ENCODE peak calls at places on chromosome 7, in six cellular contexts. K is H1, X is HepG2, S is WTC11, G is K562, D is GM12878. P is an unnamed sample.

GRCh38 chr7:45712872-45713668 is 138.9 kb downstream of the ADCY1 start:
- DNase-seq in K (no peak), X (no peak), S (no peak), G (no peak), D (no peak), P (no peak)

GRCh38 chr7:107387573-107388219 is 82.2 kb upstream of the GPR22 start:
- DNase-seq in K (no peak), X (no peak), S (no peak), G (peak), D (no peak), P (peak)

GRCh38 chr7:95389516-95389915 is 6.7 kb downstream of the PON3 start:
- DNase-seq in K (no peak), X (no peak), S (no peak), G (no peak), D (no peak), P (no peak)

GRCh38 chr7:106041140-106041717 is 70.9 kb downstream of the SYPL1 start:
- DNase-seq in K (peak), X (peak), S (peak), G (peak), D (no peak), P (peak)

GRCh38 chr7:5452937-5453540 is 29.4 kb upstream of the TNRC18 start:
- DNase-seq in K (peak), X (no peak), S (peak), G (peak), D (no peak), P (peak)

GRCh38 chr7:18693401-18693800 is 197.9 kb downstream of the HDAC9 start:
- DNase-seq in K (no peak), X (no peak), S (no peak), G (peak), D (no peak), P (peak)

GRCh38 chr7:55021053-55021452 is 2.2 kb downstream of the EGFR start:
- DNase-seq in K (no peak), X (no peak), S (no peak), G (no peak), D (no peak), P (no peak)

GRCh38 chr7:87628780-87629569 is 777 bp downstream of the RUNDC3B start:
- DNase-seq in K (peak), X (peak), S (peak), G (no peak), D (no peak), P (peak)

GRCh38 chr7:4749798-4750197 is 25.6 kb upstream of the AP5Z1 start:
- DNase-seq in K (no peak), X (no peak), S (no peak), G (no peak), D (no peak), P (no peak)

GRCh38 chr7:90692396-90692795 is 96.3 kb downstream of the CDK14 start:
- DNase-seq in K (no peak), X (no peak), S (no peak), G (no peak), D (no peak), P (no peak)

GRCh38 chr7:106176414-106177294 is 64.5 kb upstream of the SYPL1 start:
- DNase-seq in K (peak), X (peak), S (peak), G (peak), D (no peak), P (peak)

GRCh38 chr7:132275811-132276210 is 300.5 kb downstream of the PLXNA4 start:
- DNase-seq in K (no peak), X (no peak), S (no peak), G (no peak), D (no peak), P (no peak)

GRCh38 chr7:27960415-27960814 is 220.2 kb downstream of the JAZF1 start:
- DNase-seq in K (no peak), X (no peak), S (no peak), G (no peak), D (no peak), P (no peak)

GRCh38 chr7:87154166-87154565 is 1.9 kb downstream of the DMTF1 start:
- DNase-seq in K (no peak), X (no peak), S (no peak), G (no peak), D (no peak), P (no peak)

GRCh38 chr7:9718071-9718470 is 1255.6 kb upstream of the PHF14 start:
- DNase-seq in K (no peak), X (no peak), S (no peak), G (no peak), D (no peak), P (no peak)
- TF ChIP-seq CREB1 in K (no peak), X (no peak), S (no peak), G (no peak), D (no peak), P (no peak)

GRCh38 chr7:128902761-128903585 is 7.5 kb downstream of the KCP start:
- DNase-seq in K (peak), X (no peak), S (no peak), G (peak), D (no peak), P (no peak)

GRCh38 chr7:128900237-128900636 is 10.3 kb downstream of the KCP start:
- DNase-seq in K (no peak), X (no peak), S (no peak), G (no peak), D (no peak), P (no peak)

GRCh38 chr7:128903621-128904361 is 6.7 kb downstream of the KCP start:
- DNase-seq in K (peak), X (no peak), S (no peak), G (no peak), D (no peak), P (no peak)

GRCh38 chr7:128895320-128895719 is 15.2 kb downstream of the KCP start:
- DNase-seq in K (no peak), X (no peak), S (no peak), G (no peak), D (no peak), P (no peak)

GRCh38 chr7:128899392-128899791 is 11.1 kb downstream of the KCP start:
- DNase-seq in K (no peak), X (no peak), S (no peak), G (no peak), D (no peak), P (no peak)
- TF ChIP-seq CREB1 in K (no peak), X (no peak), S (no peak), G (no peak), D (no peak), P (no peak)

GRCh38 chr7:53604201-53604600 is 568.8 kb downstream of the POM121L12 start:
- DNase-seq in K (no peak), X (no peak), S (no peak), G (no peak), D (no peak), P (peak)
- TF ChIP-seq CREB1 in K (no peak), X (no peak), S (no peak), G (no peak), D (no peak), P (no peak)

DNA sequence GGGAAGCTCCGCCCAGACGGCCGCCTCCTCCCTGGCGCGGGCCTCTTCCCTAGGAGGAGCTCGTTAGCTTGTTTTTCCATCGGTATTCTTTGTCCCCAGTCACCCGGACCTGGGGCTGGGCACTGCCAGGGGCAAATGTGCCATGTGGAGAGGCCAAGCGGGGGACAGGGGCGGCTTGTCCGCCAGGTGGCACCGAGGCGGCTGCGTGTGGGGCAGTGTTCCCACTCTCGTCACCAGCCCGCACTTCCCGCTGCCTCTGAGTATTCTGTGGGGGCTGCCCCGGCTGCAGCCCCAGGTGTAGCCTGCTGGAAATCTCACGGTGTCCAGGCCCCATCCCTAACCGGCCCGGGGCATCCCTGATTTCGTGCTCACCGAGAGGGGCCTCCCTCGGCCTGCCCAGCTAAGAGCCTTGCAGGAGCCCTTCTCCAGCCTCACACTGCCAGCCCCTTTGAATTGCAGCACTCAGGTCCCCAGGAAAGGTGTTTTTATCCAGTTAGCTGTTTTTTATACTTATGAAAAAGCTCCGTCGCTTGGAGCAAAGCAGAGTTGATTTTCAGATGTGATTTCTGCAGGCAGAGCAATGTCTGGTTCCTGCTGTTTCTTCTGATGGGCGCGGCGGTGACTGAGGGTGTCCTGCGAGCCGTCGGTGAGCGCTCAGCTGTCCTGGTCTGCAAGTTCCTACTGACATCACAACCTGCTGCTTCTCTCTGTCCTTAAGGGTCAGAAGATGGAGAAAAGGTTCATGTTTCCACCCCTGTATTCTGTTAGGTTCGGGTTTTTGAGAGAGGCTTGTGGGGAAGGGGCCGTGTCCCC is 109.8 kb upstream of the FAM20C start:
- DNase-seq in K (peak), X (no peak), S (no peak), G (no peak), D (no peak), P (peak)
- TF ChIP-seq CREB1 in K (no peak), X (no peak), S (no peak), G (no peak), D (no peak), P (no peak)

GRCh38 chr7:98800996-98801395 is 68.8 kb downstream of the TMEM130 start:
- DNase-seq in K (no peak), X (no peak), S (no peak), G (no peak), D (no peak), P (no peak)

GRCh38 chr7:98805956-98806838 is 63.6 kb downstream of the TMEM130 start:
- DNase-seq in K (no peak), X (no peak), S (no peak), G (no peak), D (no peak), P (no peak)

GRCh38 chr7:98797150-98797549 is 72.7 kb downstream of the TMEM130 start:
- DNase-seq in K (no peak), X (no peak), S (no peak), G (no peak), D (no peak), P (no peak)

GRCh38 chr7:98802781-98803110 is 67.1 kb downstream of the TMEM130 start:
- DNase-seq in K (no peak), X (no peak), S (no peak), G (no peak), D (peak), P (no peak)

DNA sequence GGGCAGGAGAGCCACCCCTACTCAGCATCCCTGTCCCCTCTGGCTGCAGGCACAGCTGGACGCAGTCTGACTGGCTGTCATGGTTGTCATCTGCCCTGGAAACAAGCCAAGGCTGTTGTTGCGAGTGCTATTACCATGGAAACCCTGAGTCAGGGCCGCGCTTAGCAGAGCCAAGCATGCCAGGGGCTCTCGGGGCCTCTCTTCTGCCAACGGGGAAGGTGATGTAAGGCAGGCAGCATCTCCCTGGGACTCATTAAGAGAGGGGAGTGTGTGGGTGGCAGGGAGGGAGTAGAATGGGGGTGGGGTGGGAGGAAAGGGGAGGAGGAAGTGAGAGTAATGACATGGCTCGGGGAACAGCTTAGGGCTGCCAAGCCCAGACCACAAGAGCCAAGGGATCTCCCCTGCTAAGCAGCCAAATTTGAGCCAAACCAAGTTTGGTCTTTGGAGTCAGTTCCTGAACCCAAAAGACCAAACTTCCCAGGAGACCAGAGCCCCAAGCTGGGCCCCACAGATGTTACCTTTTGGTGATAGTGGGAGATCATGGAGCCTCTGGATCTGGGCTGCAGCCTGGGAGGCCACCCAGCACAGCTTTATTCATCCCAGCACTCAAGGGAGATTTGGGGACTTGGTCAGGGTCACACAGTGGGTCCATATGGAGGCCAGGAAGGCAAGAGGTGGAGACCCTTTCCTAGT is 67.6 kb downstream of the TMEM130 start:
- DNase-seq in K (no peak), X (peak), S (no peak), G (peak), D (peak), P (peak)
- TF ChIP-seq CREB1 in K (no peak), X (no peak), S (no peak), G (no peak), D (no peak), P (no peak)